ENCODE peak calls at places on chromosome 12, in six cellular contexts. Z is endothelial cell; A is T-cell; B is activated CD8-positive, alpha-beta T cell treated with anti-CD3 and anti-CD28 coated beads for 36 hours; Q is activated naive CD4-positive, alpha-beta T cell treated with anti-CD3 and anti-CD28 coated beads, Interleukin-2, amount 10 ng/mL, durations not matched to agents 7 days and 5 days; K is lung. S is an unnamed sample.

GRCh38 chr12:80040075-80040738 is 59.1 kb upstream of the OTOGL start:
- DNase-seq in Z (no peak), A (no peak), B (peak; percentile 4), Q (no peak), K (no peak), S (peak; percentile 10)

GRCh38 chr12:58008658-58009057 is 67.3 kb downstream of the ATP23 start:
- DNase-seq in Z (no peak), A (no peak), B (no peak), Q (no peak), K (no peak), S (no peak)

GRCh38 chr12:58564721-58565120 is 355.6 kb downstream of the LRIG3 start:
- DNase-seq in Z (no peak), A (no peak), B (no peak), Q (no peak), K (no peak), S (no peak)

GRCh38 chr12:49706351-49707126 is 666 bp downstream of the FMNL3 start:
- DNase-seq in Z (peak; percentile 57), A (peak; percentile 16), B (peak; percentile 36), Q (peak; percentile 40), K (peak; percentile 31), S (no peak)

GRCh38 chr12:3371018-3371417 is 120.0 kb upstream of the PRMT8 start:
- DNase-seq in Z (no peak), A (no peak), B (no peak), Q (no peak), K (no peak), S (no peak)

GRCh38 chr12:57943438-57944080 is 2.2 kb downstream of the ATP23 start:
- DNase-seq in Z (no peak), A (no peak), B (no peak), Q (no peak), K (no peak), S (no peak)

GRCh38 chr12:120830052-120830940 is 73.9 kb downstream of the SPPL3 start:
- DNase-seq in Z (no peak), A (no peak), B (no peak), Q (no peak), K (no peak), S (no peak)

GRCh38 chr12:76341436-76342030 is 6.7 kb downstream of the BBS10 start:
- DNase-seq in Z (no peak), A (no peak), B (no peak), Q (no peak), K (no peak), S (no peak)

GRCh38 chr12:96907681-96908163 is 665 bp downstream of the NEDD1 start:
- DNase-seq in Z (peak; percentile 10), A (peak; percentile 16), B (peak; percentile 33), Q (peak; percentile 37), K (no peak), S (peak; percentile 42)

GRCh38 chr12:879641-880040 is 69.9 kb downstream of the RAD52 start:
- DNase-seq in Z (no peak), A (no peak), B (no peak), Q (no peak), K (no peak), S (no peak)

GRCh38 chr12:6852651-6853354 is 853 bp downstream of the USP5 start:
- DNase-seq in Z (no peak), A (peak; percentile 49), B (peak; percentile 86), Q (peak; percentile 84), K (no peak), S (peak; percentile 68)

GRCh38 chr12:49553512-49554088 is 14.3 kb downstream of the MCRS1 start:
- DNase-seq in Z (no peak), A (no peak), B (peak; percentile 26), Q (peak; percentile 41), K (no peak), S (peak; percentile 48)

GRCh38 chr12:85626031-85626781 is 210.0 kb downstream of the RASSF9 start:
- DNase-seq in Z (no peak), A (no peak), B (no peak), Q (no peak), K (no peak), S (no peak)

GRCh38 chr12:6180300-6181051 is 19.7 kb upstream of the CD9 start:
- DNase-seq in Z (no peak), A (no peak), B (no peak), Q (no peak), K (peak; percentile 63), S (no peak)

GRCh38 chr12:58916153-58916709 is 4.1 kb downstream of the LRIG3 start:
- DNase-seq in Z (no peak), A (no peak), B (no peak), Q (no peak), K (no peak), S (no peak)

GRCh38 chr12:45762185-45763110 is 32.9 kb downstream of the ARID2 start:
- DNase-seq in Z (peak; percentile 18), A (no peak), B (peak; percentile 18), Q (no peak), K (no peak), S (peak; percentile 34)